ENCODE peak calls at places on chromosomes 3 and 15, in four cellular contexts. D, H, Q and L are unnamed samples.

GRCh38 chr3:107028626-107029025 is 348.6 kb upstream of the CCDC54 start:
- DNase-seq in D (no peak), H (no peak), Q (no peak), L (no peak)

GRCh38 chr15:42085721-42086120 is 8.6 kb downstream of the PLA2G4D start:
- DNase-seq in D (no peak), Q (no peak), H (no peak), L (no peak)

GRCh38 chr15:81491414-81492101 is 117.5 kb upstream of the TMC3 start:
- DNase-seq in Q (no peak), H (no peak), D (no peak), L (no peak)

GRCh38 chr15:35784745-35785144 is 238.8 kb upstream of the DPH6 start:
- DNase-seq in Q (no peak), H (no peak), D (no peak), L (no peak)

GRCh38 chr3:24505678-24506560 is 11.3 kb upstream of the THRB start:
- DNase-seq in D (no peak), Q (no peak), H (no peak), L (no peak)

GRCh38 chr15:20659265-20659664 is 117.7 kb upstream of the GOLGA6L6 start:
- DNase-seq in Q (no peak), H (no peak), D (no peak), L (no peak)

GRCh38 chr15:39581501-39582285 is 814 bp downstream of the THBS1 start:
- DNase-seq in Q (no peak), H (no peak), D (peak), L (no peak)

GRCh38 chr3:133986302-133986701 is 43.4 kb downstream of the SLCO2A1 start:
- DNase-seq in D (peak), Q (no peak), H (no peak), L (no peak)

GRCh38 chr3:129045675-129046036 is 14.9 kb upstream of the GP9 start:
- DNase-seq in D (peak), H (no peak), Q (no peak), L (no peak)

GRCh38 chr15:48718646-48719045 is 73.1 kb upstream of the FBN1 start:
- DNase-seq in Q (no peak), D (no peak), H (no peak), L (no peak)

GRCh38 chr15:67201136-67201535 is 53.3 kb downstream of the AAGAB start:
- DNase-seq in D (no peak), H (no peak), Q (no peak), L (no peak)

GRCh38 chr3:186476044-186476468 is 68.1 kb downstream of the CRYGS start:
- DNase-seq in Q (no peak), H (peak), D (no peak), L (no peak)

GRCh38 chr3:39180546-39181346 is 11.6 kb downstream of the XIRP1 start:
- DNase-seq in Q (no peak), D (peak), H (no peak), L (no peak)

GRCh38 chr3:196207159-196207832 is 3.9 kb downstream of the ZDHHC19 start:
- DNase-seq in D (no peak), Q (no peak), H (no peak), L (no peak)

GRCh38 chr3:148006508-148006907 is 597.3 kb downstream of the ZIC1 start:
- DNase-seq in D (no peak), Q (peak), H (no peak), L (peak)

GRCh38 chr3:9340450-9341009 is 22.3 kb upstream of the THUMPD3 start:
- DNase-seq in H (no peak), Q (peak), D (peak), L (peak)

GRCh38 chr15:68310178-68310810 is 32.7 kb downstream of the FEM1B start:
- DNase-seq in D (no peak), Q (no peak), H (no peak), L (no peak)

GRCh38 chr3:129838086-129838485 is 55.4 kb downstream of the TMCC1 start:
- DNase-seq in D (no peak), H (no peak), Q (no peak), L (no peak)

GRCh38 chr3:115885621-115886020 is 262.3 kb downstream of the GAP43 start:
- DNase-seq in D (no peak), H (no peak), Q (no peak), L (no peak)

GRCh38 chr3:69791919-69792399 is 52.7 kb downstream of the MITF start:
- DNase-seq in D (peak), Q (no peak), H (no peak), L (no peak)

GRCh38 chr3:188554404-188554803 is 400.4 kb downstream of the LPP start:
- DNase-seq in D (no peak), Q (no peak), H (no peak), L (no peak)

GRCh38 chr3:197137741-197138140 is 108.1 kb upstream of the MELTF start:
- DNase-seq in D (no peak), Q (no peak), H (no peak), L (no peak)

GRCh38 chr3:129506272-129506742 is 22.1 kb upstream of the RHO start:
- DNase-seq in D (no peak), H (no peak), Q (no peak), L (no peak)

GRCh38 chr15:100703032-100703578 is 100.7 kb downstream of the ASB7 start:
- DNase-seq in D (peak), Q (no peak), H (no peak), L (peak)

GRCh38 chr15:56891852-56892251 is 26.6 kb upstream of the TCF12 start:
- DNase-seq in D (no peak), Q (no peak), H (no peak), L (no peak)

GRCh38 chr15:77528968-77529319 is 103.8 kb downstream of the LINGO1 start:
- DNase-seq in H (no peak), Q (no peak), D (no peak), L (no peak)

GRCh38 chr3:141915766-141916165 is 39.3 kb downstream of the ATP1B3 start:
- DNase-seq in H (no peak), D (no peak), Q (no peak), L (no peak)

GRCh38 chr15:37015476-37015875 is 84.9 kb downstream of the MEIS2 start:
- DNase-seq in D (no peak), Q (no peak), H (no peak), L (no peak)

GRCh38 chr3:23612296-23612891 is 193.4 kb upstream of the UBE2E1 start:
- DNase-seq in D (peak), H (no peak), Q (peak), L (no peak)

GRCh38 chr3:182516597-182517336 is 276.5 kb upstream of the ATP11B start:
- DNase-seq in D (no peak), Q (no peak), H (no peak), L (no peak)

GRCh38 chr3:31312400-31312799 is 220.3 kb upstream of the STT3B start:
- DNase-seq in D (no peak), Q (no peak), H (no peak), L (no peak)

GRCh38 chr15:55250392-55250791 is 39.2 kb downstream of the RAB27A start:
- DNase-seq in H (no peak), Q (peak), D (no peak), L (peak)

GRCh38 chr15:40358492-40359353 is 704 bp downstream of the DISP2 start:
- DNase-seq in D (no peak), H (no peak), Q (no peak), L (no peak)

GRCh38 chr3:112734171-112734570 is 93.2 kb upstream of the CCDC80 start:
- DNase-seq in D (no peak), Q (no peak), H (no peak), L (no peak)

GRCh38 chr3:38297947-38298711 is 16.0 kb downstream of the SLC22A14 start:
- DNase-seq in D (peak), H (no peak), Q (peak), L (no peak)

GRCh38 chr15:38623744-38624143 is 59.1 kb upstream of the RASGRP1 start:
- DNase-seq in Q (no peak), D (no peak), H (no peak), L (no peak)

GRCh38 chr3:128770387-128770786 is 44.4 kb downstream of the RAB7A start:
- DNase-seq in H (no peak), D (no peak), Q (no peak), L (no peak)

GRCh38 chr3:101950985-101951733 is 101.8 kb downstream of the NFKBIZ start:
- DNase-seq in D (peak), Q (no peak), H (no peak), L (no peak)

GRCh38 chr3:119497824-119498187 is 541 bp upstream of the TIMMDC1 start:
- DNase-seq in D (peak), Q (no peak), H (peak), L (no peak)